ENCODE peak calls at places on chromosomes 11 and 22, in six cellular contexts. One of them, this sample, is unnamed.

GRCh38 chr11:35236667-35237003 is 97.7 kb downstream of the CD44 start:
- DNase-seq in IMR-90: peak
- DNase-seq in neuronal stem cell: no peak
- DNase-seq in H9: no peak
- DNase-seq in mesenchymal stem cell: peak
- DNase-seq in H1: no peak
- DNase-seq in this sample: no peak

GRCh38 chr11:23359297-23359696 is 499.0 kb upstream of the CCDC179 start:
- DNase-seq in IMR-90: peak
- DNase-seq in neuronal stem cell: no peak
- DNase-seq in H9: no peak
- DNase-seq in mesenchymal stem cell: peak
- DNase-seq in H1: no peak
- DNase-seq in this sample: no peak

GRCh38 chr22:28002181-28002700 is 83.2 kb upstream of the PITPNB start:
- DNase-seq in IMR-90: no peak
- DNase-seq in neuronal stem cell: no peak
- DNase-seq in H9: no peak
- DNase-seq in mesenchymal stem cell: no peak
- DNase-seq in H1: no peak
- DNase-seq in this sample: no peak

GRCh38 chr11:125807909-125808308 is 20.0 kb downstream of the PATE3 start:
- DNase-seq in IMR-90: peak
- DNase-seq in neuronal stem cell: no peak
- DNase-seq in H9: no peak
- DNase-seq in mesenchymal stem cell: no peak
- DNase-seq in H1: no peak
- DNase-seq in this sample: no peak

GRCh38 chr22:22235564-22235963 is 9.0 kb upstream of the VPREB1 start:
- DNase-seq in IMR-90: no peak
- DNase-seq in neuronal stem cell: no peak
- DNase-seq in H9: peak
- DNase-seq in mesenchymal stem cell: no peak
- DNase-seq in H1: peak
- DNase-seq in this sample: peak

GRCh38 chr22:35631597-35631996 is 14.5 kb upstream of the MB start:
- DNase-seq in IMR-90: no peak
- DNase-seq in neuronal stem cell: no peak
- DNase-seq in H9: peak
- DNase-seq in mesenchymal stem cell: no peak
- DNase-seq in H1: peak
- DNase-seq in this sample: peak

GRCh38 chr11:8477680-8478079 is 116.3 kb downstream of the STK33 start:
- DNase-seq in IMR-90: no peak
- DNase-seq in neuronal stem cell: no peak
- DNase-seq in H9: no peak
- DNase-seq in mesenchymal stem cell: no peak
- DNase-seq in H1: no peak
- DNase-seq in this sample: no peak

GRCh38 chr11:126430581-126431320 is 75.3 kb downstream of the ST3GAL4 start:
- DNase-seq in IMR-90: peak
- DNase-seq in neuronal stem cell: no peak
- DNase-seq in H9: no peak
- DNase-seq in mesenchymal stem cell: no peak
- DNase-seq in H1: no peak
- DNase-seq in this sample: no peak

GRCh38 chr11:67289226-67289650 is at the start of gene ANKRD13D:
- DNase-seq in IMR-90: no peak
- DNase-seq in neuronal stem cell: no peak
- DNase-seq in H9: no peak
- DNase-seq in mesenchymal stem cell: no peak
- DNase-seq in H1: no peak
- DNase-seq in this sample: no peak

GRCh38 chr11:46364056-46364455 is 16.8 kb downstream of the DGKZ start:
- DNase-seq in IMR-90: no peak
- DNase-seq in neuronal stem cell: no peak
- DNase-seq in H9: no peak
- DNase-seq in mesenchymal stem cell: no peak
- DNase-seq in H1: no peak
- DNase-seq in this sample: no peak

GRCh38 chr11:68542617-68543016 is 82.1 kb downstream of the PPP6R3 start:
- DNase-seq in IMR-90: peak
- DNase-seq in neuronal stem cell: no peak
- DNase-seq in H9: no peak
- DNase-seq in mesenchymal stem cell: peak
- DNase-seq in H1: no peak
- DNase-seq in this sample: peak

GRCh38 chr11:73295259-73295995 is 12.6 kb upstream of the ARHGEF17 start:
- DNase-seq in IMR-90: peak
- DNase-seq in neuronal stem cell: peak
- DNase-seq in H9: peak
- DNase-seq in mesenchymal stem cell: peak
- DNase-seq in H1: peak
- DNase-seq in this sample: peak

GRCh38 chr11:19419813-19420212 is 179.1 kb upstream of the E2F8 start:
- DNase-seq in IMR-90: peak
- DNase-seq in neuronal stem cell: no peak
- DNase-seq in H9: no peak
- DNase-seq in mesenchymal stem cell: peak
- DNase-seq in H1: no peak
- DNase-seq in this sample: no peak

GRCh38 chr11:17129003-17129402 is 51.5 kb upstream of the RPS13 start:
- DNase-seq in IMR-90: peak
- DNase-seq in neuronal stem cell: no peak
- DNase-seq in H9: no peak
- DNase-seq in mesenchymal stem cell: peak
- DNase-seq in H1: no peak
- DNase-seq in this sample: no peak

GRCh38 chr22:41445171-41446056 is 1.2 kb downstream of the TOB2 start:
- DNase-seq in IMR-90: no peak
- DNase-seq in neuronal stem cell: peak
- DNase-seq in H9: peak
- DNase-seq in mesenchymal stem cell: peak
- DNase-seq in H1: peak
- DNase-seq in this sample: peak

GRCh38 chr22:19853058-19853878 is 1.4 kb downstream of the GNB1L start:
- DNase-seq in IMR-90: no peak
- DNase-seq in neuronal stem cell: no peak
- DNase-seq in H9: no peak
- DNase-seq in mesenchymal stem cell: no peak
- DNase-seq in H1: no peak
- DNase-seq in this sample: no peak

GRCh38 chr11:1553808-1554594 is 18.1 kb downstream of the DUSP8 start:
- DNase-seq in IMR-90: no peak
- DNase-seq in neuronal stem cell: no peak
- DNase-seq in H9: peak
- DNase-seq in mesenchymal stem cell: no peak
- DNase-seq in H1: peak
- DNase-seq in this sample: peak

GRCh38 chr11:76742912-76743311 is 40.2 kb upstream of the TSKU start:
- DNase-seq in IMR-90: peak
- DNase-seq in neuronal stem cell: no peak
- DNase-seq in H9: no peak
- DNase-seq in mesenchymal stem cell: no peak
- DNase-seq in H1: no peak
- DNase-seq in this sample: no peak

GRCh38 chr11:77386178-77386577 is 84.7 kb upstream of the GDPD4 start:
- DNase-seq in IMR-90: peak
- DNase-seq in neuronal stem cell: no peak
- DNase-seq in H9: no peak
- DNase-seq in mesenchymal stem cell: peak
- DNase-seq in H1: no peak
- DNase-seq in this sample: no peak

GRCh38 chr11:71246559-71246958 is 5.8 kb downstream of the SHANK2 start:
- DNase-seq in IMR-90: no peak
- DNase-seq in neuronal stem cell: no peak
- DNase-seq in H9: peak
- DNase-seq in mesenchymal stem cell: no peak
- DNase-seq in H1: no peak
- DNase-seq in this sample: peak

GRCh38 chr11:79610139-79610538 is 169.3 kb upstream of the TENM4 start:
- DNase-seq in IMR-90: no peak
- DNase-seq in neuronal stem cell: no peak
- DNase-seq in H9: no peak
- DNase-seq in mesenchymal stem cell: no peak
- DNase-seq in H1: no peak
- DNase-seq in this sample: no peak

GRCh38 chr22:17342361-17342760 is 26.9 kb upstream of the CECR2 start:
- DNase-seq in IMR-90: no peak
- DNase-seq in neuronal stem cell: no peak
- DNase-seq in H9: no peak
- DNase-seq in mesenchymal stem cell: no peak
- DNase-seq in H1: no peak
- DNase-seq in this sample: no peak

GRCh38 chr11:111969344-111969743 is 32.2 kb downstream of the DIXDC1 start:
- DNase-seq in IMR-90: no peak
- DNase-seq in neuronal stem cell: no peak
- DNase-seq in H9: no peak
- DNase-seq in mesenchymal stem cell: no peak
- DNase-seq in H1: no peak
- DNase-seq in this sample: no peak
- H3K27ac ChIP-seq in IMR-90: no peak
- H3K27ac ChIP-seq in neuronal stem cell: no peak
- H3K27ac ChIP-seq in H9: no peak
- H3K27ac ChIP-seq in mesenchymal stem cell: no peak
- H3K27ac ChIP-seq in H1: no peak
- H3K27ac ChIP-seq in this sample: no peak

GRCh38 chr11:32456864-32457263 is 21.5 kb upstream of the WT1 start:
- DNase-seq in IMR-90: no peak
- DNase-seq in neuronal stem cell: no peak
- DNase-seq in H9: no peak
- DNase-seq in mesenchymal stem cell: no peak
- DNase-seq in H1: no peak
- DNase-seq in this sample: no peak
- H3K18ac ChIP-seq in IMR-90: no peak
- H3K18ac ChIP-seq in neuronal stem cell: no peak
- H3K18ac ChIP-seq in H9: no peak
- H3K18ac ChIP-seq in mesenchymal stem cell: no peak
- H3K18ac ChIP-seq in H1: no peak
- H3K18ac ChIP-seq in this sample: no peak

GRCh38 chr22:30373331-30374325 is 13.6 kb downstream of the RNF215 start:
- DNase-seq in IMR-90: no peak
- DNase-seq in neuronal stem cell: no peak
- DNase-seq in H9: peak
- DNase-seq in mesenchymal stem cell: no peak
- DNase-seq in H1: no peak
- DNase-seq in this sample: no peak
- H2BK15ac ChIP-seq in IMR-90: no peak
- H2BK15ac ChIP-seq in neuronal stem cell: no peak
- H2BK15ac ChIP-seq in H9: no peak
- H2BK15ac ChIP-seq in mesenchymal stem cell: no peak
- H2BK15ac ChIP-seq in H1: no peak
- H2BK15ac ChIP-seq in this sample: no peak

GRCh38 chr11:131203041-131203440 is 167.4 kb upstream of the NTM start:
- DNase-seq in IMR-90: no peak
- DNase-seq in neuronal stem cell: no peak
- DNase-seq in H9: no peak
- DNase-seq in mesenchymal stem cell: no peak
- DNase-seq in H1: no peak
- DNase-seq in this sample: no peak

GRCh38 chr11:131204984-131205383 is 165.4 kb upstream of the NTM start:
- DNase-seq in IMR-90: no peak
- DNase-seq in neuronal stem cell: no peak
- DNase-seq in H9: no peak
- DNase-seq in mesenchymal stem cell: no peak
- DNase-seq in H1: no peak
- DNase-seq in this sample: no peak

GRCh38 chr11:131198646-131199285 is 171.6 kb upstream of the NTM start:
- DNase-seq in IMR-90: no peak
- DNase-seq in neuronal stem cell: no peak
- DNase-seq in H9: no peak
- DNase-seq in mesenchymal stem cell: no peak
- DNase-seq in H1: no peak
- DNase-seq in this sample: no peak

GRCh38 chr11:131198161-131198560 is 172.3 kb upstream of the NTM start:
- DNase-seq in IMR-90: no peak
- DNase-seq in neuronal stem cell: no peak
- DNase-seq in H9: no peak
- DNase-seq in mesenchymal stem cell: no peak
- DNase-seq in H1: no peak
- DNase-seq in this sample: no peak

DNA sequence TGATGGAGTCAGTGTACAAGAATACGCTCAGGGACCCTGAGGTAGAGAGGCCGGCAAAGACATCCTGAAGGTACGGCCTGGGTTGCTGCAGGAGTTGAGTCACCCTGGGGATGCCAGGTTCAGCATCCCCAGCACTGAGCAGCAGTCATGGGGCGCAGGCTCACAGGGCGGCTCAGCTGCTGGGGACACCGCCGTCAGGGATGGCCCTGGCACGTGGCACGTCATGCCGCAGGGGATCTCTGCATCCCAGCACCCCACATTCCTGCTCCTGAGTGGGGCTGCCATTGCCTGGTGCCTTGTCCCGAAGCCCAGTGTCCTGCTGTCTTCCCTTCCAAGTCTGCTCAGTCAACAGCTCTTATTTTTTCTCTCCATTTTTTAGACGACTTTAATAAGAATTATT is 168.7 kb upstream of the NTM start:
- DNase-seq in IMR-90: no peak
- DNase-seq in neuronal stem cell: no peak
- DNase-seq in H9: no peak
- DNase-seq in mesenchymal stem cell: no peak
- DNase-seq in H1: no peak
- DNase-seq in this sample: no peak
- H3K27ac ChIP-seq in IMR-90: no peak
- H3K27ac ChIP-seq in neuronal stem cell: no peak
- H3K27ac ChIP-seq in H9: no peak
- H3K27ac ChIP-seq in mesenchymal stem cell: no peak
- H3K27ac ChIP-seq in H1: no peak
- H3K27ac ChIP-seq in this sample: no peak

GRCh38 chr11:134124660-134125451 is 56.0 kb downstream of the JAM3 start:
- DNase-seq in IMR-90: peak
- DNase-seq in neuronal stem cell: peak
- DNase-seq in H9: peak
- DNase-seq in mesenchymal stem cell: peak
- DNase-seq in H1: peak
- DNase-seq in this sample: peak
- H3K18ac ChIP-seq in IMR-90: peak
- H3K18ac ChIP-seq in neuronal stem cell: peak
- H3K18ac ChIP-seq in H9: no peak
- H3K18ac ChIP-seq in mesenchymal stem cell: peak
- H3K18ac ChIP-seq in H1: no peak
- H3K18ac ChIP-seq in this sample: no peak

This sample was measured in mesendoderm.